ENCODE peak calls at places on chromosomes 12 and 14, in nine cellular contexts. E, A, N, P, T, Y, U, H and M are unnamed samples.

GRCh38 chr14:76761198-76761848 is at the start of gene VASH1:
- DNase-seq in P (peak; percentile 53), T (peak; percentile 17), N (peak; percentile 93), Y (peak; percentile 76), E (peak; percentile 35), U (peak; percentile 86), A (peak; percentile 62), H (peak; percentile 94), M (peak; percentile 81)

GRCh38 chr14:61178226-61179060 is 102.7 kb downstream of the TMEM30B start:
- DNase-seq in A (no peak), N (no peak), H (no peak), P (no peak), U (no peak), T (peak; percentile 82), Y (peak; percentile 99), E (no peak), M (no peak)

GRCh38 chr12:112557954-112558630 is 139.3 kb downstream of the PTPN11 start:
- DNase-seq in P (no peak), E (peak; percentile 26), A (no peak), U (no peak), Y (no peak), T (no peak), N (no peak), H (no peak), M (no peak)

GRCh38 chr12:11228268-11228879 is 41.1 kb downstream of the PRB3 start:
- DNase-seq in U (no peak), P (peak; percentile 37), N (peak; percentile 42), H (peak; percentile 15), Y (peak; percentile 30), E (peak; percentile 63), T (peak; percentile 14), A (peak; percentile 59), M (peak; percentile 68)

GRCh38 chr12:5377997-5378596 is 53.8 kb upstream of the NTF3 start:
- DNase-seq in E (no peak), U (no peak), A (peak; percentile 56), P (peak; percentile 69), N (no peak), H (no peak), Y (no peak), T (no peak), M (no peak)

GRCh38 chr12:96500686-96501085 is 11.3 kb downstream of the CFAP54 start:
- DNase-seq in E (no peak), P (no peak), U (no peak), Y (peak; percentile 40), T (no peak), N (no peak), A (no peak), H (no peak), M (peak; percentile 22)

GRCh38 chr12:21526053-21526452 is at the start of gene SPX:
- DNase-seq in E (no peak), H (no peak), N (no peak), P (no peak), T (no peak), U (no peak), Y (peak; percentile 26), A (no peak), M (no peak)

GRCh38 chr12:80400591-80400991 is 43.4 kb upstream of the PTPRQ start:
- DNase-seq in T (no peak), H (no peak), E (no peak), Y (no peak), N (no peak), U (peak; percentile 46), A (no peak), P (no peak), M (no peak)